ENCODE peak calls at places on chromosome 3, in ten cellular contexts. One of them, this sample, is unnamed.

GRCh38 chr3:10371789-10372188 is 50.9 kb upstream of the SEC13 start:
- DNase-seq in psoas muscle: no peak
- DNase-seq in neuronal stem cell: no peak
- DNase-seq in transverse colon: no peak
- DNase-seq in gastrocnemius medialis: no peak
- DNase-seq in colonic mucosa: no peak
- DNase-seq in CD4-positive, CD25-positive, alpha-beta regulatory T cell: no peak
- DNase-seq in fibroblast of lung: no peak
- DNase-seq in heart left ventricle: no peak
- DNase-seq in uterus: no peak
- DNase-seq in this sample: no peak

GRCh38 chr3:88030200-88030599 is 28.6 kb downstream of the CGGBP1 start:
- DNase-seq in uterus: no peak
- DNase-seq in gastrocnemius medialis: no peak
- DNase-seq in CD4-positive, CD25-positive, alpha-beta regulatory T cell: no peak
- DNase-seq in transverse colon: no peak
- DNase-seq in psoas muscle: no peak
- DNase-seq in neuronal stem cell: no peak
- DNase-seq in colonic mucosa: no peak
- DNase-seq in heart left ventricle: no peak
- DNase-seq in fibroblast of lung: no peak
- DNase-seq in this sample: no peak

GRCh38 chr3:10223676-10224639 is 24.3 kb upstream of the TATDN2 start:
- DNase-seq in fibroblast of lung: no peak
- DNase-seq in colonic mucosa: no peak
- DNase-seq in heart left ventricle: no peak
- DNase-seq in transverse colon: peak; percentile 62
- DNase-seq in CD4-positive, CD25-positive, alpha-beta regulatory T cell: no peak
- DNase-seq in uterus: no peak
- DNase-seq in gastrocnemius medialis: no peak
- DNase-seq in neuronal stem cell: no peak
- DNase-seq in psoas muscle: no peak
- DNase-seq in this sample: no peak

GRCh38 chr3:184145120-184145524 is 10.0 kb downstream of the EIF2B5 start:
- DNase-seq in transverse colon: peak; percentile 66
- DNase-seq in psoas muscle: no peak
- DNase-seq in colonic mucosa: peak; percentile 69
- DNase-seq in heart left ventricle: no peak
- DNase-seq in fibroblast of lung: peak; percentile 58
- DNase-seq in gastrocnemius medialis: peak; percentile 38
- DNase-seq in uterus: peak; percentile 37
- DNase-seq in neuronal stem cell: no peak
- DNase-seq in CD4-positive, CD25-positive, alpha-beta regulatory T cell: no peak
- DNase-seq in this sample: no peak

GRCh38 chr3:194861375-194861774 is 175.7 kb downstream of the FAM43A start:
- DNase-seq in psoas muscle: no peak
- DNase-seq in gastrocnemius medialis: no peak
- DNase-seq in fibroblast of lung: no peak
- DNase-seq in colonic mucosa: no peak
- DNase-seq in CD4-positive, CD25-positive, alpha-beta regulatory T cell: no peak
- DNase-seq in neuronal stem cell: no peak
- DNase-seq in transverse colon: no peak
- DNase-seq in heart left ventricle: no peak
- DNase-seq in uterus: no peak
- DNase-seq in this sample: no peak

GRCh38 chr3:197427013-197427412 is 128.6 kb upstream of the DLG1 start:
- DNase-seq in uterus: no peak
- DNase-seq in psoas muscle: no peak
- DNase-seq in fibroblast of lung: peak; percentile 36
- DNase-seq in heart left ventricle: no peak
- DNase-seq in gastrocnemius medialis: no peak
- DNase-seq in CD4-positive, CD25-positive, alpha-beta regulatory T cell: no peak
- DNase-seq in transverse colon: no peak
- DNase-seq in neuronal stem cell: no peak
- DNase-seq in colonic mucosa: no peak
- DNase-seq in this sample: no peak

GRCh38 chr3:128784228-128784627 is 58.2 kb downstream of the RAB7A start:
- DNase-seq in psoas muscle: peak; percentile 32
- DNase-seq in heart left ventricle: peak; percentile 73
- DNase-seq in colonic mucosa: no peak
- DNase-seq in uterus: no peak
- DNase-seq in transverse colon: no peak
- DNase-seq in CD4-positive, CD25-positive, alpha-beta regulatory T cell: no peak
- DNase-seq in fibroblast of lung: no peak
- DNase-seq in neuronal stem cell: peak; percentile 26
- DNase-seq in gastrocnemius medialis: peak; percentile 43
- DNase-seq in this sample: no peak

GRCh38 chr3:86537171-86537570 is 453.8 kb downstream of the VGLL3 start:
- DNase-seq in neuronal stem cell: no peak
- DNase-seq in CD4-positive, CD25-positive, alpha-beta regulatory T cell: no peak
- DNase-seq in gastrocnemius medialis: no peak
- DNase-seq in heart left ventricle: no peak
- DNase-seq in psoas muscle: no peak
- DNase-seq in uterus: no peak
- DNase-seq in fibroblast of lung: no peak
- DNase-seq in transverse colon: no peak
- DNase-seq in colonic mucosa: no peak
- DNase-seq in this sample: no peak

GRCh38 chr3:178802993-178803693 is 266.9 kb downstream of the KCNMB2 start:
- DNase-seq in psoas muscle: no peak
- DNase-seq in fibroblast of lung: no peak
- DNase-seq in transverse colon: no peak
- DNase-seq in gastrocnemius medialis: no peak
- DNase-seq in heart left ventricle: no peak
- DNase-seq in CD4-positive, CD25-positive, alpha-beta regulatory T cell: no peak
- DNase-seq in colonic mucosa: no peak
- DNase-seq in uterus: no peak
- DNase-seq in neuronal stem cell: no peak
- DNase-seq in this sample: no peak

GRCh38 chr3:188772886-188773285 is 398.9 kb upstream of the TPRG1 start:
- DNase-seq in psoas muscle: no peak
- DNase-seq in colonic mucosa: no peak
- DNase-seq in CD4-positive, CD25-positive, alpha-beta regulatory T cell: no peak
- DNase-seq in fibroblast of lung: peak; percentile 94
- DNase-seq in neuronal stem cell: no peak
- DNase-seq in transverse colon: no peak
- DNase-seq in uterus: no peak
- DNase-seq in gastrocnemius medialis: no peak
- DNase-seq in heart left ventricle: no peak
- DNase-seq in this sample: no peak

GRCh38 chr3:171230857-171231256 is 204.3 kb upstream of the SLC2A2 start:
- DNase-seq in CD4-positive, CD25-positive, alpha-beta regulatory T cell: no peak
- DNase-seq in gastrocnemius medialis: no peak
- DNase-seq in fibroblast of lung: peak; percentile 12
- DNase-seq in heart left ventricle: peak; percentile 34
- DNase-seq in transverse colon: no peak
- DNase-seq in uterus: no peak
- DNase-seq in neuronal stem cell: no peak
- DNase-seq in colonic mucosa: no peak
- DNase-seq in psoas muscle: no peak
- DNase-seq in this sample: no peak

GRCh38 chr3:172685331-172686214 is 25.3 kb downstream of the NCEH1 start:
- DNase-seq in uterus: no peak
- DNase-seq in gastrocnemius medialis: no peak
- DNase-seq in psoas muscle: no peak
- DNase-seq in CD4-positive, CD25-positive, alpha-beta regulatory T cell: no peak
- DNase-seq in fibroblast of lung: peak; percentile 19
- DNase-seq in colonic mucosa: no peak
- DNase-seq in heart left ventricle: no peak
- DNase-seq in transverse colon: no peak
- DNase-seq in neuronal stem cell: no peak
- DNase-seq in this sample: no peak

GRCh38 chr3:64368163-64369025 is 143.1 kb upstream of the PRICKLE2 start:
- DNase-seq in neuronal stem cell: no peak
- DNase-seq in psoas muscle: no peak
- DNase-seq in heart left ventricle: no peak
- DNase-seq in uterus: no peak
- DNase-seq in gastrocnemius medialis: no peak
- DNase-seq in transverse colon: no peak
- DNase-seq in fibroblast of lung: no peak
- DNase-seq in CD4-positive, CD25-positive, alpha-beta regulatory T cell: no peak
- DNase-seq in colonic mucosa: no peak
- DNase-seq in this sample: no peak

GRCh38 chr3:133540896-133541674 is 32.4 kb upstream of the CDV3 start:
- DNase-seq in gastrocnemius medialis: no peak
- DNase-seq in uterus: no peak
- DNase-seq in heart left ventricle: no peak
- DNase-seq in neuronal stem cell: no peak
- DNase-seq in fibroblast of lung: peak; percentile 45
- DNase-seq in transverse colon: peak; percentile 53
- DNase-seq in psoas muscle: no peak
- DNase-seq in colonic mucosa: peak; percentile 66
- DNase-seq in CD4-positive, CD25-positive, alpha-beta regulatory T cell: no peak
- DNase-seq in this sample: no peak

GRCh38 chr3:48716508-48716981 is 476 bp downstream of the IP6K2 start:
- DNase-seq in uterus: no peak
- DNase-seq in neuronal stem cell: no peak
- DNase-seq in colonic mucosa: no peak
- DNase-seq in psoas muscle: no peak
- DNase-seq in gastrocnemius medialis: no peak
- DNase-seq in heart left ventricle: peak; percentile 38
- DNase-seq in CD4-positive, CD25-positive, alpha-beta regulatory T cell: peak; percentile 11
- DNase-seq in transverse colon: peak; percentile 35
- DNase-seq in fibroblast of lung: peak; percentile 4
- DNase-seq in this sample: no peak

GRCh38 chr3:16606398-16606797 is 1.2 kb upstream of the DAZL start:
- DNase-seq in gastrocnemius medialis: no peak
- DNase-seq in neuronal stem cell: no peak
- DNase-seq in fibroblast of lung: peak; percentile 55
- DNase-seq in heart left ventricle: no peak
- DNase-seq in transverse colon: no peak
- DNase-seq in colonic mucosa: no peak
- DNase-seq in psoas muscle: no peak
- DNase-seq in uterus: no peak
- DNase-seq in CD4-positive, CD25-positive, alpha-beta regulatory T cell: no peak
- DNase-seq in this sample: no peak

GRCh38 chr3:57077630-57078365 is 17.3 kb downstream of the SPATA12 start:
- DNase-seq in transverse colon: no peak
- DNase-seq in CD4-positive, CD25-positive, alpha-beta regulatory T cell: no peak
- DNase-seq in colonic mucosa: no peak
- DNase-seq in uterus: no peak
- DNase-seq in gastrocnemius medialis: no peak
- DNase-seq in fibroblast of lung: no peak
- DNase-seq in neuronal stem cell: no peak
- DNase-seq in psoas muscle: no peak
- DNase-seq in heart left ventricle: no peak
- DNase-seq in this sample: no peak
- H3K4me3 ChIP-seq in transverse colon: no peak overlapping the region
- H3K4me3 ChIP-seq in CD4-positive, CD25-positive, alpha-beta regulatory T cell: peak overlapping the region; percentile 50
- H3K4me3 ChIP-seq in colonic mucosa: peak overlapping the region; percentile 55
- H3K4me3 ChIP-seq in uterus: peak overlapping the region; percentile 51
- H3K4me3 ChIP-seq in gastrocnemius medialis: peak overlapping the region; percentile 83
- H3K4me3 ChIP-seq in fibroblast of lung: peak overlapping the region; percentile 67
- H3K4me3 ChIP-seq in neuronal stem cell: peak overlapping the region; percentile 61
- H3K4me3 ChIP-seq in psoas muscle: peak overlapping the region; percentile 87
- H3K4me3 ChIP-seq in heart left ventricle: peak overlapping the region; percentile 70
- H3K4me3 ChIP-seq in this sample: peak overlapping the region; percentile 97

DNA sequence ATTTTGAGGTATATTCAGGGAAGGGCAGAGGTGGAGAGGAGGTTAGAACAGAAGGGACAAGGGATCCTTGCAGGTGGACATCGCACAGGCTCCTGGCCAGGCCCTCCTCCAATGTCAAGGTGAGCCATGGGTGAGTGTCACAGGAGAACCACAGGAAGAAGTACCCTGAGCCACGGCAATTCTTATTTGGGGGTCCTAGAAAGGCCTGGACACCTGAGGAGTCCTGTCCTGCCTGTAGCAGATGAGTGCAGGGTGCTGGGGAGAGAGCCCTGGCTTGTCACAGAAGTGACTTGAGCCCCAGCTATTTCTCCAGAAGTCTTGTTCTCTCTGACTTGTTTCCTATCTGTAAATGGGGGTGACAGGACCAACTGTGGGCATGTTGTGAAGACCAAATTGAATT is 4.3 kb downstream of the SLC6A20 start:
- DNase-seq in heart left ventricle: no peak
- DNase-seq in gastrocnemius medialis: no peak
- DNase-seq in fibroblast of lung: no peak
- DNase-seq in psoas muscle: no peak
- DNase-seq in transverse colon: no peak
- DNase-seq in CD4-positive, CD25-positive, alpha-beta regulatory T cell: no peak
- DNase-seq in uterus: no peak
- DNase-seq in neuronal stem cell: no peak
- DNase-seq in colonic mucosa: no peak
- DNase-seq in this sample: no peak
- H3K27me3 ChIP-seq in heart left ventricle: no peaks in the 10 kb centered on the region
- H3K27me3 ChIP-seq in gastrocnemius medialis: peaks cover 21% of the 10 kb centered on the region
- H3K27me3 ChIP-seq in fibroblast of lung: peaks cover 57% of the 10 kb centered on the region
- H3K27me3 ChIP-seq in psoas muscle: peaks cover 11% of the 10 kb centered on the region
- H3K27me3 ChIP-seq in transverse colon: peaks cover 27% of the 10 kb centered on the region
- H3K27me3 ChIP-seq in CD4-positive, CD25-positive, alpha-beta regulatory T cell: peaks cover 37% of the 10 kb centered on the region
- H3K27me3 ChIP-seq in uterus: peaks cover 12% of the 10 kb centered on the region
- H3K27me3 ChIP-seq in neuronal stem cell: peaks cover 8% of the 10 kb centered on the region
- H3K27me3 ChIP-seq in colonic mucosa: peaks cover 14% of the 10 kb centered on the region
- H3K27me3 ChIP-seq in this sample: peaks cover 16% of the 10 kb centered on the region

DNA sequence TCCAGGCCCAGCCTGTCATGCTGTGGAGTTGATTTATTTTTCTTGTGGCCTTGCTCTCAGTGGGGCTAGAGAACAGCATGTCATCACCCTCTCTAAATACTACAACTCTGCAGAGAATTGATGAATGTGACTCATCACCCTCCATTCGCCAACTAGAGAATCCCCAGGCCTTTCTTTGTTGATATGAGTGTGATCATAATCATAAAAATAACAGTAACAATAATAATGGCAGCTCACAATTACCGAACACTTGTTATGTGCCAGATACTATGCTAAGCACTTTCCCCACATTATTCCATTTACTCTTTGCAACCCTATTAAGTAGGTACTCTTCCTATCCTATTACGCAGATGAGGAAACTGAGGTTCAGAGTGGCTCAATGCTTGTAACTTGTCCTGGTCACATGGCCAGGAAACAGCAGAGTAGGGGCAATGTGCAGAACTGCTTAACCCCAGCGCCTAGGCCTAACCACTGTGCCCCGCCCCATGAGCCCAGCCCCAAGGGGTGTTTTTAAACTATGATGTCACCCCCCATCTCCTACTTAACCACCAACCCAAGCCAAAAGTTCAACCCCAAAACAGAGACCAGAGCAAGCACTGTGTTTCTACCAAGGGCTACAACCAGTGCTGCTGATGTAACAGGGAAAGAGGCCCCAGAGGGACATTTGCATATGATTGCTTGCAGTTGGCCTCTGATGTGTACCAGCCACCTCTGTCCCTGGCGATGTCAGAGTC is 104.5 kb downstream of the ADCY5 start:
- DNase-seq in CD4-positive, CD25-positive, alpha-beta regulatory T cell: no peak
- DNase-seq in fibroblast of lung: peak; percentile 77
- DNase-seq in transverse colon: no peak
- DNase-seq in colonic mucosa: no peak
- DNase-seq in heart left ventricle: no peak
- DNase-seq in neuronal stem cell: no peak
- DNase-seq in gastrocnemius medialis: no peak
- DNase-seq in psoas muscle: no peak
- DNase-seq in uterus: no peak
- DNase-seq in this sample: no peak
- H3K4me1 ChIP-seq in CD4-positive, CD25-positive, alpha-beta regulatory T cell: no peaks in the 10 kb centered on the region
- H3K4me1 ChIP-seq in fibroblast of lung: no peaks in the 10 kb centered on the region
- H3K4me1 ChIP-seq in transverse colon: no peaks in the 10 kb centered on the region
- H3K4me1 ChIP-seq in colonic mucosa: no peaks in the 10 kb centered on the region
- H3K4me1 ChIP-seq in heart left ventricle: peaks cover 69% of the 10 kb centered on the region
- H3K4me1 ChIP-seq in neuronal stem cell: peaks cover 10% of the 10 kb centered on the region
- H3K4me1 ChIP-seq in gastrocnemius medialis: no peaks in the 10 kb centered on the region
- H3K4me1 ChIP-seq in psoas muscle: no peaks in the 10 kb centered on the region
- H3K4me1 ChIP-seq in uterus: no peaks in the 10 kb centered on the region
- H3K4me1 ChIP-seq in this sample: peaks cover 85% of the 10 kb centered on the region

GRCh38 chr3:121661376-121661775 is 673 bp upstream of the HCLS1 start:
- DNase-seq in gastrocnemius medialis: no peak
- DNase-seq in neuronal stem cell: no peak
- DNase-seq in colonic mucosa: no peak
- DNase-seq in psoas muscle: no peak
- DNase-seq in transverse colon: peak; percentile 14
- DNase-seq in CD4-positive, CD25-positive, alpha-beta regulatory T cell: no peak
- DNase-seq in heart left ventricle: no peak
- DNase-seq in uterus: no peak
- DNase-seq in fibroblast of lung: no peak
- DNase-seq in this sample: no peak
- H3K4me3 ChIP-seq in gastrocnemius medialis: no peak overlapping the region
- H3K4me3 ChIP-seq in neuronal stem cell: no peak overlapping the region
- H3K4me3 ChIP-seq in colonic mucosa: no peak overlapping the region
- H3K4me3 ChIP-seq in psoas muscle: no peak overlapping the region
- H3K4me3 ChIP-seq in transverse colon: no peak overlapping the region
- H3K4me3 ChIP-seq in CD4-positive, CD25-positive, alpha-beta regulatory T cell: peak overlapping the region; percentile 95
- H3K4me3 ChIP-seq in heart left ventricle: no peak overlapping the region
- H3K4me3 ChIP-seq in uterus: no peak overlapping the region
- H3K4me3 ChIP-seq in fibroblast of lung: no peak overlapping the region
- H3K4me3 ChIP-seq in this sample: no peak overlapping the region

This sample was measured in thoracic aorta.